ENCODE peak calls at places on chromosome 1, in seven cellular contexts. K is uterus; D is CD4-positive, alpha-beta memory T cell; O is tibial artery; C is psoas muscle; B is mesendoderm; S is cardiac muscle cell. T is an unnamed sample. For H3K4me1 and H3K27me3, the result is how much of the 10 kb centered on the place peaks cover.

GRCh38 chr1:102550729-102551384 is 554.1 kb upstream of the OLFM3 start:
- DNase-seq in K (no peak), D (no peak), O (no peak), C (no peak), B (peak), S (peak), T (no peak)

GRCh38 chr1:91608876-91609275 is 108.2 kb downstream of the CDC7 start:
- DNase-seq in K (no peak), D (no peak), O (no peak), C (no peak), B (peak), S (peak), T (no peak)

GRCh38 chr1:238457610-238458009 is 566.9 kb upstream of the ZP4 start:
- DNase-seq in K (no peak), D (no peak), O (no peak), C (no peak), B (no peak), S (no peak), T (no peak)

GRCh38 chr1:51331206-51332100 is 1.1 kb upstream of the TTC39A start:
- DNase-seq in K (no peak), D (no peak), O (no peak), C (no peak), B (peak), S (peak), T (peak)

GRCh38 chr1:185244015-185244747 is 72.9 kb downstream of the IVNS1ABP start:
- DNase-seq in K (no peak), D (no peak), O (no peak), C (no peak), B (no peak), S (no peak), T (no peak)

GRCh38 chr1:119956306-119956705 is 60.0 kb upstream of the ADAM30 start:
- DNase-seq in K (no peak), D (no peak), O (no peak), C (no peak), B (no peak), S (no peak), T (no peak)

GRCh38 chr1:169563650-169564049 is 22.6 kb downstream of the F5 start:
- DNase-seq in K (no peak), D (no peak), O (no peak), C (no peak), B (no peak), S (no peak), T (no peak)

GRCh38 chr1:115557715-115558114 is 84.1 kb upstream of the VANGL1 start:
- DNase-seq in K (no peak), D (no peak), O (no peak), C (no peak), B (peak), S (no peak), T (no peak)

GRCh38 chr1:12511516-12512468 is 106.2 kb downstream of the DHRS3 start:
- DNase-seq in K (no peak), D (no peak), O (peak), C (no peak), B (peak), S (no peak), T (no peak)

GRCh38 chr1:179770887-179771502 is 27.9 kb downstream of the FAM163A start:
- DNase-seq in K (no peak), D (no peak), O (no peak), C (no peak), B (peak), S (no peak), T (no peak)

GRCh38 chr1:193079187-193079586 is 19.8 kb downstream of the RO60 start:
- DNase-seq in K (no peak), D (no peak), O (no peak), C (no peak), B (peak), S (no peak), T (no peak)

GRCh38 chr1:78432016-78432415 is 58.8 kb upstream of the PTGFR start:
- DNase-seq in K (no peak), D (no peak), O (no peak), C (no peak), B (no peak), S (no peak), T (no peak)

GRCh38 chr1:216475659-216476276 is 52.5 kb upstream of the USH2A start:
- DNase-seq in K (no peak), D (no peak), O (no peak), C (no peak), B (no peak), S (no peak), T (no peak)

GRCh38 chr1:869499-870244 is 54.1 kb upstream of the SAMD11 start:
- DNase-seq in K (peak), D (peak), O (peak), C (peak), B (peak), S (peak), T (peak)

GRCh38 chr1:160187407-160187806 is 3.0 kb upstream of the CASQ1 start:
- DNase-seq in K (no peak), D (no peak), O (no peak), C (no peak), B (no peak), S (no peak), T (no peak)

GRCh38 chr1:204493882-204494280 is 724 bp downstream of the PIK3C2B start:
- DNase-seq in K (no peak), D (peak), O (no peak), C (peak), B (peak), S (peak), T (peak)

GRCh38 chr1:156177918-156178654 is 15.8 kb upstream of the SLC25A44 start:
- DNase-seq in K (no peak), D (peak), O (no peak), C (no peak), B (no peak), S (no peak), T (no peak)

GRCh38 chr1:156176610-156177210 is 17.2 kb upstream of the SLC25A44 start:
- DNase-seq in K (no peak), D (no peak), O (no peak), C (no peak), B (no peak), S (no peak), T (no peak)

DNA sequence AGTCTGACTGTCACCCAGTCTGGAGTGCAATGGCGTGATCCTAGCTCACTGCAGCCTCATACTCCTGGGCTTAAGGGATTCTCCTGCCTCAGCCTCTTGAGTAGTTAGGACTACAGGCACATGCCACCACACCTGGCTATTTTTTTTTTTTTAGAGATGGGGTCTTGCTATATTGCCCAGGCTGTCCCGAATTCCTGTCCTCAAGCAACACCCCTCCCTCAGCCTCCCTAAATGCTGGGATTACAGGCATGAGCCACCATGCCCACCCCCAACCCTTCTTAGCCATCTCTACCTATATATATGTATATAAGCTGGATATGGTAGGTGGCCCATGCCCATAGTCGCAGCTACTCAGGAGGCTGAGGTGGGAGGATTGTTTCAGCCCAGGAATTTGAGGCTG is 13.4 kb upstream of the SLC25A44 start:
- DNase-seq in K (no peak), D (no peak), O (no peak), C (no peak), B (no peak), S (no peak), T (no peak)
- H3K4me1 ChIP-seq in K (under half), D (under half), O (under half), C (under half), B (under half), S (under half), T (under half)

DNA sequence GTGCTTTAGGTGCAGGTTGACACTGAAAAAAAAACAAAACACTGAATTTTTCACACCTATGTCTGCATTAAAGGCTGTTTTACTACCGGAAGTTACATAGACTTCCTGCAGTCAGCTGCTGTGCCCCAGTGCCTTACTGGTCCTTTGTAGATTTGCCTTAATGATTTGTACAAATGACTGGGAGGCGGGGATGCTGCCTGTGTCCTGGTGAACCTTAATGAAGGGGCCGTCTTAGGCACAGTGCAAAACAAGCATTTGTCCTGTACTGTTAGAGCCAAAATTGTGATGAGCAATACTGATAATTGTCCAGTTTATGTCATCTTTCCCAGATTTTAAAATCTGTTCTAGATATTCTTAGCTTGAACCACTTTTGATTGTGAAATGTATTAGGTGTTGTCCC is 90.9 kb upstream of the PGD start:
- DNase-seq in K (no peak), D (peak), O (no peak), C (no peak), B (no peak), S (no peak), T (no peak)
- H3K27ac ChIP-seq in K (peak), D (no peak), O (no peak), C (peak), B (no peak), S (no peak), T (no peak)

GRCh38 chr1:6205849-6206845 is at the start of gene RNF207:
- DNase-seq in K (peak), D (peak), O (no peak), C (peak), B (peak), S (peak), T (peak)

GRCh38 chr1:6208723-6209660 is 3.1 kb downstream of the RNF207 start:
- DNase-seq in K (no peak), D (peak), O (no peak), C (peak), B (peak), S (peak), T (no peak)

GRCh38 chr1:6209661-6210605 is 4.0 kb downstream of the RNF207 start:
- DNase-seq in K (no peak), D (peak), O (no peak), C (no peak), B (peak), S (no peak), T (no peak)

GRCh38 chr1:6207921-6208320 is 2.0 kb downstream of the RNF207 start:
- DNase-seq in K (no peak), D (no peak), O (no peak), C (no peak), B (no peak), S (no peak), T (no peak)

DNA sequence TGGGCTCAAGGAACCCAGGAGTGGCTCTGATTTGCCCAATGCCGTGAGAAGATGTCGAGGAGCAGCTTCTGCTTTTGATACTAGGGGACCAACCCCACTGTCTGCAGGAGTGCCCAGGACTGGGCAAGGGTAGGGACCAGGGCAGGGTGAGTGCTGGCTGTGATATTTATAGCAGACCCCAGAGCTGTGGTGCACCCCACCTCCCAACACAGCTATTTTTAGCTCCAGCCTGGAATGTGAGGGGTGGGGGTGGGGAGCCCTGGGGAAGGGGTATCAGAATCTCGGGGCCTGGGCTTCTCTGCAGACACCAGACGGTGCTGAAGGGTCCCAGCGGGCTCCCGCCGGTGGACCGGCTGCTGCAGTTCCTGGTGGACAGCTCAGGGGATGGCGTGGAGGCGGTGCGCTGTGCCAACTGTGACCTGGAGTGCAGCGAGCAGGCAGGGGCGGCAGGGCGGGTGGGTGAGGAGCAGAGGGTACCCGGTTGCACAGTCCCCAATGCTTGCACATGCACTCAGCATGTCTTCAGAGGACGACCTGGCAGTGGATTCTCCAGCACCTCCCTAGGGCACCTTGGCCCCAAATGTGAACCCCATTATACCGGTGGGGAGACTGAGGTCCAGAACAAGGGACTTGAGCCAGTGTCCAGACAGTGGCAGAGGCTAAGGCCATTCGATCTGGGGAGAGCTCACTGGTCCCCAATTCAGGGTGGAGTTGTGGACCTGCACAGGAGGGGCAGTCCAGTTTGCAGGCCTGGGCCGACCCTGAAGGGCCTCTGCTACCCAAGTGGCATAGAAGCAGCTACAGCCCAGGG is 1.4 kb downstream of the RNF207 start:
- DNase-seq in K (no peak), D (no peak), O (no peak), C (no peak), B (no peak), S (peak), T (no peak)
- H3K27me3 ChIP-seq in K (under half), D (under half), O (under half), C (under half), B (under half), S (under half), T (under half)

DNA sequence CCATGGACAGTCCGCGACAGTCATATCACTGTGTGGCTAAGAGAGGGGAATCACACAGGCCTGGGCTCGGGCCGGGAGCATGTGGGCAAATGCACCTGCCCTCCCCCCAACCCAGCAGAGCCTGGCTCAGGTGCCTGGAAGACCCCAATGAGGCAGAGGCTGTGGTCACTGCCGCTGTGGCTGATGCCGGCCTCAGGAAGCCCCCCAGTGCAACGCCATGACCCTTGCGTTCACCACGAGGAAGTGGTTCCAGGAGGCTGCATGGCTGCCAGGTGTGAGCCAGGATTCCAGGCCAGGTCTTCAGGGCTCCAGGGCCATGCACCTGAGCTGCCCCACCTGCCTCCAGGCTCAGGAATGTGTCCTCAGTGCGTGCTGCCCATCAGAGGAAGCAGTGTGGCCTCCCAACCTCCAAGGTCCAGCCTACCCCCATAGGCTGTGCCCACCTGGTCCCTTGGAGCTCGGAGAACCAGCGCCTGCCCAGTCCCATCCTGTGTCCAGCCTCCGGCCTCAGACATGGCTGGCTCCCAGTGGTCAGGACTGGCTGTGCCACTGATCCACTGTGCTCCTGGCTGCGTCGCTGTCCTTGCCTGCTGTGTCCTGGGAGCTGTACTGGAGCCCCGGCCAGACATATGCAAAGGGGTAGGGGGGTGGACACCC is 8.0 kb downstream of the ARHGEF16 start:
- DNase-seq in K (no peak), D (no peak), O (no peak), C (peak), B (no peak), S (no peak), T (no peak)
- H3K4me1 ChIP-seq in K (under half), D (under half), O (under half), C (under half), B (under half), S (under half), T (under half)

DNA sequence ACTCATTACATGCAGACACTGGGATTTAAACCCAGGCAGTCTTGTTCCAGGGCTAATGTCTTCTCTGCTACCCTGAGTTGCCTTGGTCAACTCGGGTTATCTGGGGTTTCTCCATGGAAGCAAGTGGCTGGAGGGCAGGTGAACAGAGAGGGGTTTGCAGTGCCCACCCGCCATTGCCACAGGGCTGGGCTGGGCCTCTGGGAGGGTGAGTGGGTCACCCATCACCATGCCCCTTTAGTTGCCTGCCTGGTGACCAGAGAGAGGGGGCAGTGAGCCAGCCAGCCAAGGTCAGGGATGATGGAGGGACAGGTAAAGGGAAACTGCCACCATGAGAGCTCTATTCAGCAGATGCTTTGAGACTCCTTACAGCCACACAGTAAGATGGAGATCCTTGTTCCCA is 53.2 kb downstream of the GRIK3 start:
- DNase-seq in K (no peak), D (no peak), O (no peak), C (no peak), B (no peak), S (no peak), T (no peak)
- H3K27ac ChIP-seq in K (no peak), D (no peak), O (no peak), C (no peak), B (no peak), S (no peak), T (no peak)

GRCh38 chr1:11326070-11326469 is 53.1 kb downstream of the UBIAD1 start:
- DNase-seq in K (no peak), D (no peak), O (no peak), C (no peak), B (no peak), S (no peak), T (no peak)
- H3K27me3 ChIP-seq in K (under half), D (under half), O (half or more), C (under half), B (under half), S (under half), T (under half)

DNA sequence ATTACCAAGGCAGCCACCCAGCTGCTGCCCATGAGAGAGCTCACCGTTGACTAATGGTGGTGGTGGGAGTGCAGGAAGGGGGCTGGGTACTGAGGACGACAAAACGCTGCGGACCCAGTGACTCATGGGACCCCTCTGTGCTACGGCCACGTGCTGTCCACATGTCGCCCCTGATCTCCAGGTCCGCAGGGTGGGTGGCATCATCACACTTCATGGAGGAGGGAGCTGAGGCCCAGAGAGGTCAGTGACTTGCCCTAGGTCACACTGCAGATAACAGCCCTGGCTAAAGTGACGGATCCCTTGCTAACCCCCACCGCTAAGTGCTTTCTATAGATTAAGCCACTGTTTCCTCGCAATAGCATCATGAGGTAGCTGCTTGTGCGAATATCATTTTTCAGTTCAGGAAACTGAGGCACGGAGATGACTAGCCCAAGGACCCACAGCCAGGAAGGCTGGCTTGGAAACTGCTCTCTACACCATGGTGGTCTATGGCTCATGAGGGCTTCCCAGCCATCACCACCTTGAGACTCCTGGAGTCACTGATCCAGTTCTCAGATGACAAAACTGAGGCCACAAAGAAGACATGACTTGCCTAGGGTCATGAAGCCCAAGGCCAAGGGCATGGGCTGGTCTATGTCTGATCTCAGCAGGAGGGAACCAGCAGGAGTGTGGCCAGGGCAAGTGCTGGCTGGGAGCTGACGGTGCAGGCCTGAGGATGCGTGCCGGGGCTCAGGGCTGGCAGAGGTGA is 12.6 kb downstream of the RUNX3 start:
- DNase-seq in K (no peak), D (no peak), O (no peak), C (no peak), B (no peak), S (no peak), T (no peak)
- H3K4me1 ChIP-seq in K (under half), D (half or more), O (under half), C (under half), B (under half), S (under half), T (under half)